ENCODE peak calls at places on chromosomes 11 and 22, in seven cellular contexts. W is cardiac muscle cell, I is K562, P is gastrocnemius medialis, B is colonic mucosa, L is esophagus squamous epithelium, K is H9. G is an unnamed sample.

GRCh38 chr11:9060700-9061111 is 30.7 kb downstream of the SCUBE2 start:
- DNase-seq in L (no peak), B (no peak), W (no peak), K (peak; percentile 69), P (no peak), I (peak; percentile 59), G (no peak)

GRCh38 chr11:118842369-118842768 is 41.3 kb upstream of the CXCR5 start:
- DNase-seq in W (peak; percentile 27), B (no peak), I (no peak), P (no peak), L (no peak), K (no peak), G (no peak)

GRCh38 chr22:21947040-21948014 is 5.3 kb downstream of the PPM1F start:
- DNase-seq in L (no peak), K (peak; percentile 57), P (no peak), I (peak; percentile 100), B (no peak), W (peak; percentile 68), G (peak; percentile 46)

GRCh38 chr11:66336234-66337102 is at the start of gene RIN1:
- DNase-seq in W (peak; percentile 96), L (no peak), B (peak; percentile 81), I (peak; percentile 85), K (peak; percentile 84), P (peak; percentile 42), G (peak; percentile 97)

GRCh38 chr11:58926695-58927094 is 12.6 kb upstream of the GLYATL1 start:
- DNase-seq in I (no peak), P (no peak), K (no peak), W (peak; percentile 41), B (no peak), L (no peak), G (peak; percentile 15)

GRCh38 chr22:40008726-40009125 is 14.0 kb downstream of the FAM83F start:
- DNase-seq in B (no peak), W (no peak), P (no peak), I (no peak), L (no peak), K (no peak), G (no peak)

GRCh38 chr11:32884770-32885384 is 7.7 kb upstream of the QSER1 start:
- DNase-seq in P (no peak), L (no peak), W (peak; percentile 35), I (peak; percentile 29), B (no peak), K (no peak), G (no peak)

GRCh38 chr11:78800089-78800690 is 225.5 kb upstream of the NARS2 start:
- DNase-seq in B (no peak), I (no peak), W (no peak), L (no peak), K (no peak), P (no peak), G (no peak)

GRCh38 chr11:15127341-15127740 is 12.6 kb downstream of the INSC start:
- DNase-seq in K (no peak), L (no peak), W (peak; percentile 41), B (no peak), I (no peak), P (no peak), G (no peak)

GRCh38 chr11:57566035-57566504 is 1.4 kb downstream of the UBE2L6 start:
- DNase-seq in K (no peak), I (no peak), P (no peak), L (no peak), W (peak; percentile 54), B (peak; percentile 49), G (no peak)

GRCh38 chr22:41935015-41935908 is 8.7 kb upstream of the TNFRSF13C start:
- DNase-seq in I (no peak), K (no peak), B (no peak), P (no peak), W (no peak), L (no peak), G (no peak)

GRCh38 chr11:102121329-102121728 is 11.1 kb downstream of the YAP1 start:
- DNase-seq in B (no peak), I (no peak), W (peak; percentile 59), L (no peak), K (no peak), P (no peak), G (no peak)

GRCh38 chr11:19674420-19674819 is 38.2 kb upstream of the NAV2 start:
- DNase-seq in I (no peak), W (no peak), L (no peak), B (no peak), P (no peak), K (no peak), G (no peak)

GRCh38 chr22:17117890-17118289 is 3.3 kb downstream of the TMEM121B start:
- DNase-seq in K (no peak), L (no peak), B (no peak), P (no peak), I (no peak), W (no peak), G (no peak)

GRCh38 chr11:94801866-94802460 is 33.8 kb downstream of the AMOTL1 start:
- DNase-seq in I (no peak), B (no peak), P (peak; percentile 77), L (no peak), K (no peak), W (no peak), G (no peak)

GRCh38 chr11:61609970-61610347 is 29.1 kb upstream of the SYT7 start:
- DNase-seq in L (no peak), W (no peak), P (no peak), B (peak; percentile 43), K (peak; percentile 75), I (no peak), G (no peak)

GRCh38 chr11:10623797-10624761 is 55.6 kb upstream of the LYVE1 start:
- DNase-seq in B (no peak), P (no peak), I (peak; percentile 63), W (peak; percentile 38), L (no peak), K (peak; percentile 72), G (no peak)
- H3K27ac ChIP-seq in B (peak overlapping the region; percentile 15), P (peak overlapping the region; percentile 57), I (no peak overlapping the region), W (no peak overlapping the region), L (peak overlapping the region; percentile 74), K (no peak overlapping the region), G (no peak overlapping the region)

DNA sequence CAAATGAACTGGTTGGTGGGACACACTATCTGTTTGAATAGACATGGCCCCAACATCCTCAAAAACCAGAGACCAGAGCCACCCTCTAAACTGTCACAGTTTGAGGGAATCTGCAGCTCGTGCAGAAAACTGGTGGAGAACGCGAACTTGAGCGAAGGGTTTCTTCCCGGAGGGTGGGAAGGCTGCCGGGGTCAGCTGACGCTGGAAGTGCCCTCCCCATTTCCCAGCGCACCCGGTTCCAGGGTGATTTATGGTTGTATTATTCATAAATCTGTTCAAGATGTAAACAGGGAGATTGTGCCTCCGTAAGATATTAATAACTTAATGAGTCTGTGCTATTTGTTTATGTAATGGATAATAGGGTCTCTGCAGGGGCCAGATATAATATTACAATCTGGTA is 1396.7 kb downstream of the BRD1 start:
- DNase-seq in B (no peak), W (no peak), K (no peak), L (no peak), P (no peak), I (no peak), G (no peak)
- H3K9me3 ChIP-seq in B (no peaks in the 10 kb centered on the region), W (no peaks in the 10 kb centered on the region), K (no peaks in the 10 kb centered on the region), L (no peaks in the 10 kb centered on the region), P (no peaks in the 10 kb centered on the region), I (no peaks in the 10 kb centered on the region), G (peaks cover 96% of the 10 kb centered on the region)

GRCh38 chr11:64038500-64038899 is 2.8 kb downstream of the FLRT1 start:
- DNase-seq in B (no peak), K (no peak), P (no peak), I (no peak), L (no peak), W (no peak), G (no peak)

GRCh38 chr11:64041846-64042245 is 6.1 kb downstream of the FLRT1 start:
- DNase-seq in I (no peak), W (no peak), L (no peak), K (no peak), B (no peak), P (no peak), G (no peak)

GRCh38 chr11:64042301-64042700 is 6.6 kb downstream of the FLRT1 start:
- DNase-seq in W (no peak), K (no peak), B (no peak), P (no peak), I (peak; percentile 44), L (no peak), G (no peak)

GRCh38 chr11:64039012-64039665 is 3.4 kb downstream of the FLRT1 start:
- DNase-seq in L (no peak), I (no peak), B (no peak), W (no peak), K (no peak), P (no peak), G (no peak)

DNA sequence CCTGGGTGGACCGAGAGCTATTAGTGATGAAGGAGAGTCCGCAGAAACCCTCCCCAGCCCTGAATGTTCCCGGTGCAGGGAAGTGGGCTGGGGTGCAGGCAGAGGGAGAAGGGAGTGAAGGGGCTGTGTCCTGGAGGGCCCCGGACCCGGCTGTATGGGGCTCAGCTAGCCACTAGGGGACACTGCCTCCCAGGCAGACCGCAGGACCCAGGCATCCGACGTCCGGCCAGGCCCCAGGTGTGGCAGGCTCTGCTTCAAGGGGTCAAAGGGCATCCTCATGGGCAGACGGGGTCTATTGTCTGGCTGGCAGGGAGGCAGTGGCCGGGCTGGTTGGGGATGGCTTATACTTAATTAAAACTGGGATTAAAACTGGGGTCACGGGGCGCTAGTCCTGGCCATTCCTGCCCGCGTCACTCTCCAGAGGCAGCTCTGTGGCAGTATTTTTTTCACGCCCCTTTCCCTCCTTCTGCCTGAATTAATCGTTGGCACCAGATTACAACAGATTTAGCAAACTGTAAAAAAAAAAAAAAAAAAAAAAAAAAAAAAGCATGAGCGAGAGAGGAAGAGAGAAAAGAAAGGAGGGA is 5.0 kb downstream of the FLRT1 start:
- DNase-seq in K (peak; percentile 72), P (no peak), I (peak; percentile 62), W (no peak), B (no peak), L (no peak), G (no peak)
- TF ChIP-seq CTCF in K (peak; percentile 80), P (no peak), I (peak; percentile 46), W (peak; percentile 39), B (peak; percentile 16), L (no peak), G (peak; percentile 42)

DNA sequence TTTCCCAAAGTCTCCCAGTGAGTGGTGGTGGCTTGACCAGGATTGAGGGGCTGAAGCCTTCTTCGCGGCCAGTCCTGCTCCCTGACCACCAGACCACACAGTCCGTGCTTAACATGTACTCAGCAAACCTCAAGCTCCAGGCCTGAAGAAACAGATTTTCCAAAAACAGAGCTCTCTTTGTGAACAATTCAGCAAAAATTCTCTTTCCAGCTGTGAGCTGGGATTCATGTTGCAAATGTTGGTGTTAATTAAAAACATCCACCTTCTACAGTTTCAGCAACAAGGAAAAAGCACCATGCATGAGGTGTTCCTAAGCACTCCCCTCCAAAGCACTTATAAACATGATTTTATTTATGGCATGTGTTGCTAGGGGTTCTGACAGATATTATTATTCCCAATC is 129.5 kb downstream of the ETS1 start:
- DNase-seq in B (no peak), P (no peak), W (no peak), I (no peak), K (no peak), L (no peak), G (no peak)
- H3K27ac ChIP-seq in B (no peak overlapping the region), P (peak overlapping the region; percentile 59), W (no peak overlapping the region), I (no peak overlapping the region), K (no peak overlapping the region), L (peak overlapping the region; percentile 40), G (peak overlapping the region; percentile 69)

DNA sequence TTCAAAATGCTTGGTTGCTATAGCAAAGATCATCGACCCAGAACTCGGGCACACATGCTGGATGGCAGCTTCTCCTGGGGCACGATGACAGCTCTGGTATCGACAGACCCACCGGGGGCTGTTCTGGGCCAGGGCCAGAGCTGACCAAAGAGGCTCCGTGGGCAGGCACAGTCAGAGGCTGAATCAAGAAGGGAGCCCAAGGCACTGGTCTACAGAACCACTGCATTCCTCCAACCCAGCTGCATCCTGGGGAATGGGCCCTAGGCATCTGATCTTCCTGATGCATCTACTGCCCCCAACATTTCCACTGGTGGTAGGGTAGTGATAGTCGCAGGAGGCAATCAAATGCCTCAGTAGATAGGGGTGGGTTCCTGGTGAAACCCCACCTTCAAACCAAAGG is 470.3 kb downstream of the TBC1D22A start:
- DNase-seq in P (no peak), L (no peak), K (no peak), W (no peak), B (no peak), I (no peak), G (no peak)
- H3K9me3 ChIP-seq in P (no peaks in the 10 kb centered on the region), L (peaks cover 13% of the 10 kb centered on the region), K (peaks cover 81% of the 10 kb centered on the region), W (peaks cover 4% of the 10 kb centered on the region), B (no peaks in the 10 kb centered on the region), I (no peaks in the 10 kb centered on the region), G (peaks cover 15% of the 10 kb centered on the region)

G was measured in AG04450.